ENCODE peak calls at places on chromosomes 3 and 15, in nine cellular contexts. P is mammary epithelial cell, E is endothelial cell of umbilical vein, Y is astrocyte, F is osteoblast, K is GM23338, R is IMR-90, A is hepatocyte, G is H9. V is an unnamed sample. For H4K20me1, the result is how much of the 10 kb centered on the place peaks cover.

GRCh38 chr3:172716476-172716875 is 5.6 kb upstream of the NCEH1 start:
- DNase-seq in P (no peak), E (no peak), Y (no peak), F (no peak), K (no peak), R (no peak), A (no peak), G (no peak), V (no peak)

GRCh38 chr3:169241575-169241927 is 422.0 kb downstream of the MECOM start:
- DNase-seq in P (peak), E (peak), Y (peak), F (no peak), K (no peak), R (peak), A (no peak), G (no peak), V (peak)

GRCh38 chr3:152258448-152259302 is 10.1 kb upstream of the MBNL1 start:
- DNase-seq in P (peak), E (peak), Y (peak), F (peak), K (no peak), R (peak), A (peak), G (no peak), V (peak)

GRCh38 chr3:133075027-133075426 is 36.8 kb downstream of the TMEM108 start:
- DNase-seq in P (no peak), E (no peak), Y (no peak), F (no peak), K (no peak), R (no peak), A (no peak), G (no peak), V (no peak)

GRCh38 chr15:64501396-64501716 is 41.0 kb downstream of the ZNF609 start:
- DNase-seq in P (no peak), E (no peak), Y (no peak), F (no peak), K (no peak), R (no peak), A (no peak), G (no peak), V (no peak)

GRCh38 chr3:168604767-168605166 is 509.0 kb upstream of the GOLIM4 start:
- DNase-seq in P (no peak), E (no peak), Y (no peak), F (no peak), K (no peak), R (peak), A (no peak), G (no peak), V (no peak)

GRCh38 chr3:40876019-40876418 is 323.3 kb upstream of the CTNNB1 start:
- DNase-seq in P (no peak), E (no peak), Y (no peak), F (no peak), K (no peak), R (no peak), A (no peak), G (no peak), V (no peak)

GRCh38 chr15:65085990-65086679 is 9.6 kb downstream of the KBTBD13 start:
- DNase-seq in P (peak), E (peak), Y (no peak), F (peak), K (peak), R (peak), A (peak), G (peak), V (peak)

GRCh38 chr3:72591522-72592421 is 256.5 kb downstream of the SHQ1 start:
- DNase-seq in P (peak), E (no peak), Y (peak), F (peak), K (peak), R (peak), A (peak), G (no peak), V (peak)

GRCh38 chr3:9590282-9590791 is 36.7 kb upstream of the LHFPL4 start:
- DNase-seq in P (no peak), E (no peak), Y (no peak), F (no peak), K (no peak), R (no peak), A (no peak), G (no peak), V (no peak)

GRCh38 chr3:197305854-197306253 is 7.4 kb upstream of the DLG1 start:
- DNase-seq in P (peak), E (no peak), Y (peak), F (no peak), K (no peak), R (peak), A (no peak), G (no peak), V (no peak)

GRCh38 chr3:79886204-79886603 is 118.4 kb upstream of the ROBO1 start:
- DNase-seq in P (no peak), E (no peak), Y (no peak), F (no peak), K (peak), R (no peak), A (peak), G (no peak), V (no peak)

GRCh38 chr3:181278468-181279238 is 289.1 kb upstream of the DNAJC19 start:
- DNase-seq in P (no peak), E (peak), Y (no peak), F (no peak), K (peak), R (no peak), A (no peak), G (no peak), V (no peak)

GRCh38 chr15:67521770-67522568 is 1.0 kb downstream of the C15orf61 start:
- DNase-seq in P (peak), E (peak), Y (peak), F (peak), K (no peak), R (peak), A (peak), G (no peak), V (no peak)

GRCh38 chr15:101565377-101565776 is 75.9 kb upstream of the PCSK6 start:
- DNase-seq in P (no peak), E (no peak), Y (no peak), F (no peak), K (no peak), R (no peak), A (no peak), G (no peak), V (no peak)

GRCh38 chr3:29764603-29765254 is 483.9 kb downstream of the RBMS3 start:
- DNase-seq in P (peak), E (peak), Y (peak), F (no peak), K (no peak), R (peak), A (peak), G (no peak), V (peak)

GRCh38 chr3:134426660-134427181 is 52.5 kb upstream of the AMOTL2 start:
- DNase-seq in P (peak), E (no peak), Y (peak), F (peak), K (no peak), R (peak), A (no peak), G (no peak), V (no peak)

GRCh38 chr3:157354722-157355121 is 81.9 kb upstream of the PTX3 start:
- DNase-seq in P (no peak), E (peak), Y (no peak), F (peak), K (peak), R (peak), A (peak), G (no peak), V (no peak)

GRCh38 chr3:58404396-58404795 is 29.2 kb downstream of the PDHB start:
- DNase-seq in P (peak), E (no peak), Y (peak), F (peak), K (no peak), R (peak), A (no peak), G (no peak), V (no peak)

GRCh38 chr3:183291511-183292031 is 38.5 kb downstream of the B3GNT5 start:
- DNase-seq in P (peak), E (peak), Y (peak), F (no peak), K (no peak), R (peak), A (no peak), G (no peak), V (peak)

GRCh38 chr3:175692256-175692655 is 833.1 kb downstream of the NAALADL2 start:
- DNase-seq in P (peak), E (no peak), Y (no peak), F (no peak), K (no peak), R (peak), A (no peak), G (no peak), V (no peak)

GRCh38 chr3:55061619-55062018 is 133.8 kb upstream of the LRTM1 start:
- DNase-seq in P (peak), E (no peak), Y (no peak), F (no peak), K (no peak), R (no peak), A (no peak), G (no peak), V (no peak)

GRCh38 chr3:102180291-102180931 is 254.4 kb upstream of the ZPLD1 start:
- DNase-seq in P (no peak), E (peak), Y (peak), F (no peak), K (no peak), R (peak), A (peak), G (no peak), V (no peak)

GRCh38 chr3:115999598-115999997 is 376.3 kb downstream of the GAP43 start:
- DNase-seq in P (no peak), E (no peak), Y (peak), F (no peak), K (no peak), R (peak), A (no peak), G (peak), V (no peak)

GRCh38 chr3:161156936-161157335 is 51.8 kb upstream of the B3GALNT1 start:
- DNase-seq in P (no peak), E (peak), Y (peak), F (no peak), K (no peak), R (no peak), A (no peak), G (no peak), V (no peak)

GRCh38 chr15:89822611-89822950 is 7.9 kb upstream of the ANPEP start:
- DNase-seq in P (no peak), E (no peak), Y (no peak), F (peak), K (no peak), R (no peak), A (no peak), G (no peak), V (no peak)

GRCh38 chr15:25960273-25960672 is 97.1 kb upstream of the ATP10A start:
- DNase-seq in P (no peak), E (no peak), Y (no peak), F (no peak), K (no peak), R (no peak), A (no peak), G (no peak), V (no peak)

GRCh38 chr3:171528102-171528501 is 67.9 kb upstream of the TNIK start:
- DNase-seq in P (no peak), E (no peak), Y (no peak), F (no peak), K (no peak), R (peak), A (no peak), G (no peak), V (no peak)

GRCh38 chr3:22414239-22414638 is 663.2 kb upstream of the ZNF385D start:
- DNase-seq in P (no peak), E (no peak), Y (no peak), F (no peak), K (no peak), R (no peak), A (no peak), G (no peak), V (no peak)

GRCh38 chr3:73433681-73434080 is 191.1 kb downstream of the PDZRN3 start:
- DNase-seq in P (peak), E (no peak), Y (no peak), F (no peak), K (no peak), R (peak), A (no peak), G (no peak), V (no peak)

GRCh38 chr3:120088622-120089021 is 5.6 kb downstream of the GSK3B start:
- DNase-seq in P (no peak), E (no peak), Y (no peak), F (no peak), K (no peak), R (no peak), A (no peak), G (no peak), V (no peak)

GRCh38 chr3:120092444-120092843 is 1.8 kb downstream of the GSK3B start:
- DNase-seq in P (no peak), E (peak), Y (no peak), F (peak), K (no peak), R (no peak), A (no peak), G (no peak), V (no peak)

GRCh38 chr3:120090422-120090821 is 3.8 kb downstream of the GSK3B start:
- DNase-seq in P (no peak), E (peak), Y (no peak), F (peak), K (no peak), R (no peak), A (no peak), G (no peak), V (no peak)

GRCh38 chr3:120093119-120093922 is 926 bp downstream of the GSK3B start:
- DNase-seq in P (no peak), E (peak), Y (peak), F (peak), K (peak), R (peak), A (peak), G (no peak), V (no peak)

GRCh38 chr3:120089089-120089488 is 5.2 kb downstream of the GSK3B start:
- DNase-seq in P (no peak), E (no peak), Y (no peak), F (no peak), K (no peak), R (no peak), A (no peak), G (no peak), V (no peak)
- H4K20me1 ChIP-seq in P (under half), E (under half), Y (half or more), F (half or more), K (under half), R (half or more), A (half or more), G (under half), V (half or more)

GRCh38 chr15:63202858-63203257 is 13.5 kb downstream of the RAB8B start:
- DNase-seq in P (no peak), E (no peak), Y (no peak), F (no peak), K (no peak), R (no peak), A (no peak), G (no peak), V (no peak)
- H4K20me1 ChIP-seq in P (under half), E (under half), Y (under half), F (under half), K (under half), R (under half), A (under half), G (under half), V (under half)

GRCh38 chr3:11588338-11588737 is 55.4 kb downstream of the VGLL4 start:
- DNase-seq in P (no peak), E (no peak), Y (no peak), F (no peak), K (no peak), R (no peak), A (no peak), G (no peak), V (no peak)

GRCh38 chr3:11589706-11590105 is 54.0 kb downstream of the VGLL4 start:
- DNase-seq in P (no peak), E (no peak), Y (no peak), F (no peak), K (no peak), R (no peak), A (no peak), G (no peak), V (no peak)

GRCh38 chr3:11587766-11588165 is 55.9 kb downstream of the VGLL4 start:
- DNase-seq in P (no peak), E (no peak), Y (no peak), F (no peak), K (no peak), R (no peak), A (no peak), G (no peak), V (no peak)

GRCh38 chr3:11591006-11591360 is 52.7 kb downstream of the VGLL4 start:
- DNase-seq in P (no peak), E (no peak), Y (peak), F (peak), K (no peak), R (peak), A (no peak), G (no peak), V (no peak)

GRCh38 chr3:11588755-11589154 is 55.0 kb downstream of the VGLL4 start:
- DNase-seq in P (no peak), E (no peak), Y (no peak), F (no peak), K (no peak), R (no peak), A (no peak), G (no peak), V (no peak)
- H4K20me1 ChIP-seq in P (under half), E (under half), Y (half or more), F (under half), K (under half), R (under half), A (half or more), G (under half), V (half or more)

GRCh38 chr3:184375747-184376495 is 2.1 kb downstream of the THPO start:
- DNase-seq in P (no peak), E (no peak), Y (no peak), F (peak), K (peak), R (no peak), A (no peak), G (no peak), V (no peak)
- H4K20me1 ChIP-seq in P (under half), E (under half), Y (under half), F (under half), K (under half), R (under half), A (under half), G (under half), V (under half)